ENCODE peak calls at places on chromosomes 3 and 15, in six cellular contexts. One of them, this sample, is unnamed.

GRCh38 chr15:39287322-39288195 is 293.3 kb upstream of the THBS1 start:
- DNase-seq in GM13976: no peak
- DNase-seq in adrenal gland: no peak
- DNase-seq in CD4-positive, alpha-beta memory T cell: no peak
- DNase-seq in C1 segment of cervical spinal cord: no peak
- DNase-seq in activated CD8-positive, alpha-beta memory T cell treated with anti-CD3 and anti-CD28 coated beads for 48 hours: no peak
- DNase-seq in this sample: no peak

GRCh38 chr3:183541738-183542137 is 13.8 kb downstream of the KLHL6 start:
- DNase-seq in GM13976: peak; percentile 52
- DNase-seq in adrenal gland: peak; percentile 27
- DNase-seq in CD4-positive, alpha-beta memory T cell: no peak
- DNase-seq in C1 segment of cervical spinal cord: no peak
- DNase-seq in activated CD8-positive, alpha-beta memory T cell treated with anti-CD3 and anti-CD28 coated beads for 48 hours: no peak
- DNase-seq in this sample: no peak

GRCh38 chr15:41855121-41855941 is 16.7 kb downstream of the PLA2G4B start:
- DNase-seq in GM13976: no peak
- DNase-seq in adrenal gland: no peak
- DNase-seq in CD4-positive, alpha-beta memory T cell: no peak
- DNase-seq in C1 segment of cervical spinal cord: no peak
- DNase-seq in activated CD8-positive, alpha-beta memory T cell treated with anti-CD3 and anti-CD28 coated beads for 48 hours: no peak
- DNase-seq in this sample: no peak

GRCh38 chr15:52804526-52805081 is 14.5 kb upstream of the ONECUT1 start:
- DNase-seq in GM13976: no peak
- DNase-seq in adrenal gland: no peak
- DNase-seq in CD4-positive, alpha-beta memory T cell: no peak
- DNase-seq in C1 segment of cervical spinal cord: no peak
- DNase-seq in activated CD8-positive, alpha-beta memory T cell treated with anti-CD3 and anti-CD28 coated beads for 48 hours: no peak
- DNase-seq in this sample: no peak

GRCh38 chr15:80285379-80285778 is 33.4 kb upstream of the CTXND1 start:
- DNase-seq in GM13976: no peak
- DNase-seq in adrenal gland: no peak
- DNase-seq in CD4-positive, alpha-beta memory T cell: no peak
- DNase-seq in C1 segment of cervical spinal cord: no peak
- DNase-seq in activated CD8-positive, alpha-beta memory T cell treated with anti-CD3 and anti-CD28 coated beads for 48 hours: no peak
- DNase-seq in this sample: no peak

GRCh38 chr3:47419083-47420043 is 38.5 kb downstream of the PTPN23 start:
- DNase-seq in GM13976: peak; percentile 39
- DNase-seq in adrenal gland: no peak
- DNase-seq in CD4-positive, alpha-beta memory T cell: no peak
- DNase-seq in C1 segment of cervical spinal cord: no peak
- DNase-seq in activated CD8-positive, alpha-beta memory T cell treated with anti-CD3 and anti-CD28 coated beads for 48 hours: no peak
- DNase-seq in this sample: no peak

GRCh38 chr3:104245981-104246380 is 1120.7 kb upstream of the ALCAM start:
- DNase-seq in GM13976: no peak
- DNase-seq in adrenal gland: no peak
- DNase-seq in CD4-positive, alpha-beta memory T cell: no peak
- DNase-seq in C1 segment of cervical spinal cord: no peak
- DNase-seq in activated CD8-positive, alpha-beta memory T cell treated with anti-CD3 and anti-CD28 coated beads for 48 hours: no peak
- DNase-seq in this sample: no peak

GRCh38 chr3:189621948-189622603 is 9.1 kb upstream of the TP63 start:
- DNase-seq in GM13976: no peak
- DNase-seq in adrenal gland: no peak
- DNase-seq in CD4-positive, alpha-beta memory T cell: no peak
- DNase-seq in C1 segment of cervical spinal cord: no peak
- DNase-seq in activated CD8-positive, alpha-beta memory T cell treated with anti-CD3 and anti-CD28 coated beads for 48 hours: no peak
- DNase-seq in this sample: no peak

GRCh38 chr15:68384451-68385239 is 47.3 kb downstream of the ITGA11 start:
- DNase-seq in GM13976: no peak
- DNase-seq in adrenal gland: peak; percentile 81
- DNase-seq in CD4-positive, alpha-beta memory T cell: no peak
- DNase-seq in C1 segment of cervical spinal cord: no peak
- DNase-seq in activated CD8-positive, alpha-beta memory T cell treated with anti-CD3 and anti-CD28 coated beads for 48 hours: no peak
- DNase-seq in this sample: peak; percentile 79

GRCh38 chr15:63048986-63049665 is 6.6 kb downstream of the TPM1 start:
- DNase-seq in GM13976: peak; percentile 40
- DNase-seq in adrenal gland: peak; percentile 47
- DNase-seq in CD4-positive, alpha-beta memory T cell: no peak
- DNase-seq in C1 segment of cervical spinal cord: no peak
- DNase-seq in activated CD8-positive, alpha-beta memory T cell treated with anti-CD3 and anti-CD28 coated beads for 48 hours: no peak
- DNase-seq in this sample: peak; percentile 42

GRCh38 chr3:190912736-190913135 is 50.2 kb upstream of the GMNC start:
- DNase-seq in GM13976: no peak
- DNase-seq in adrenal gland: no peak
- DNase-seq in CD4-positive, alpha-beta memory T cell: no peak
- DNase-seq in C1 segment of cervical spinal cord: no peak
- DNase-seq in activated CD8-positive, alpha-beta memory T cell treated with anti-CD3 and anti-CD28 coated beads for 48 hours: no peak
- DNase-seq in this sample: no peak

GRCh38 chr3:121924734-121925133 is 30.5 kb downstream of the SLC15A2 start:
- DNase-seq in GM13976: no peak
- DNase-seq in adrenal gland: no peak
- DNase-seq in CD4-positive, alpha-beta memory T cell: no peak
- DNase-seq in C1 segment of cervical spinal cord: no peak
- DNase-seq in activated CD8-positive, alpha-beta memory T cell treated with anti-CD3 and anti-CD28 coated beads for 48 hours: no peak
- DNase-seq in this sample: no peak

GRCh38 chr3:189502256-189502655 is 128.9 kb upstream of the TP63 start:
- DNase-seq in GM13976: no peak
- DNase-seq in adrenal gland: no peak
- DNase-seq in CD4-positive, alpha-beta memory T cell: no peak
- DNase-seq in C1 segment of cervical spinal cord: no peak
- DNase-seq in activated CD8-positive, alpha-beta memory T cell treated with anti-CD3 and anti-CD28 coated beads for 48 hours: no peak
- DNase-seq in this sample: no peak

GRCh38 chr3:46733026-46733800 is 15.5 kb upstream of the PRSS50 start:
- DNase-seq in GM13976: no peak
- DNase-seq in adrenal gland: no peak
- DNase-seq in CD4-positive, alpha-beta memory T cell: no peak
- DNase-seq in C1 segment of cervical spinal cord: no peak
- DNase-seq in activated CD8-positive, alpha-beta memory T cell treated with anti-CD3 and anti-CD28 coated beads for 48 hours: no peak
- DNase-seq in this sample: no peak

GRCh38 chr3:182999767-183000166 is 19.4 kb upstream of the DCUN1D1 start:
- DNase-seq in GM13976: no peak
- DNase-seq in adrenal gland: no peak
- DNase-seq in CD4-positive, alpha-beta memory T cell: no peak
- DNase-seq in C1 segment of cervical spinal cord: no peak
- DNase-seq in activated CD8-positive, alpha-beta memory T cell treated with anti-CD3 and anti-CD28 coated beads for 48 hours: no peak
- DNase-seq in this sample: no peak

GRCh38 chr3:2714856-2715255 is 395.3 kb downstream of the IL5RA start:
- DNase-seq in GM13976: no peak
- DNase-seq in adrenal gland: no peak
- DNase-seq in CD4-positive, alpha-beta memory T cell: no peak
- DNase-seq in C1 segment of cervical spinal cord: no peak
- DNase-seq in activated CD8-positive, alpha-beta memory T cell treated with anti-CD3 and anti-CD28 coated beads for 48 hours: no peak
- DNase-seq in this sample: no peak

GRCh38 chr3:47370887-47371697 is 9.7 kb upstream of the PTPN23 start:
- DNase-seq in GM13976: peak; percentile 84
- DNase-seq in adrenal gland: no peak
- DNase-seq in CD4-positive, alpha-beta memory T cell: peak; percentile 15
- DNase-seq in C1 segment of cervical spinal cord: no peak
- DNase-seq in activated CD8-positive, alpha-beta memory T cell treated with anti-CD3 and anti-CD28 coated beads for 48 hours: no peak
- DNase-seq in this sample: no peak

GRCh38 chr15:101637549-101638318 is 14.4 kb downstream of the TM2D3 start:
- DNase-seq in GM13976: no peak
- DNase-seq in adrenal gland: no peak
- DNase-seq in CD4-positive, alpha-beta memory T cell: no peak
- DNase-seq in C1 segment of cervical spinal cord: no peak
- DNase-seq in activated CD8-positive, alpha-beta memory T cell treated with anti-CD3 and anti-CD28 coated beads for 48 hours: no peak
- DNase-seq in this sample: no peak

GRCh38 chr3:120604382-120604781 is 8.2 kb downstream of the NDUFB4 start:
- DNase-seq in GM13976: no peak
- DNase-seq in adrenal gland: no peak
- DNase-seq in CD4-positive, alpha-beta memory T cell: no peak
- DNase-seq in C1 segment of cervical spinal cord: no peak
- DNase-seq in activated CD8-positive, alpha-beta memory T cell treated with anti-CD3 and anti-CD28 coated beads for 48 hours: no peak
- DNase-seq in this sample: no peak

GRCh38 chr3:136899622-136900158 is 37.7 kb downstream of the NCK1 start:
- DNase-seq in GM13976: no peak
- DNase-seq in adrenal gland: no peak
- DNase-seq in CD4-positive, alpha-beta memory T cell: no peak
- DNase-seq in C1 segment of cervical spinal cord: no peak
- DNase-seq in activated CD8-positive, alpha-beta memory T cell treated with anti-CD3 and anti-CD28 coated beads for 48 hours: no peak
- DNase-seq in this sample: no peak

GRCh38 chr3:46300461-46300789 is 53.5 kb upstream of the CCR2 start:
- DNase-seq in GM13976: no peak
- DNase-seq in adrenal gland: no peak
- DNase-seq in CD4-positive, alpha-beta memory T cell: no peak
- DNase-seq in C1 segment of cervical spinal cord: no peak
- DNase-seq in activated CD8-positive, alpha-beta memory T cell treated with anti-CD3 and anti-CD28 coated beads for 48 hours: no peak
- DNase-seq in this sample: no peak

GRCh38 chr15:59340325-59340724 is 32.3 kb downstream of the MYO1E start:
- DNase-seq in GM13976: no peak
- DNase-seq in adrenal gland: no peak
- DNase-seq in CD4-positive, alpha-beta memory T cell: no peak
- DNase-seq in C1 segment of cervical spinal cord: no peak
- DNase-seq in activated CD8-positive, alpha-beta memory T cell treated with anti-CD3 and anti-CD28 coated beads for 48 hours: no peak
- DNase-seq in this sample: no peak

GRCh38 chr3:4680881-4681300 is 187.7 kb downstream of the ITPR1 start:
- DNase-seq in GM13976: no peak
- DNase-seq in adrenal gland: no peak
- DNase-seq in CD4-positive, alpha-beta memory T cell: no peak
- DNase-seq in C1 segment of cervical spinal cord: no peak
- DNase-seq in activated CD8-positive, alpha-beta memory T cell treated with anti-CD3 and anti-CD28 coated beads for 48 hours: no peak
- DNase-seq in this sample: no peak

GRCh38 chr3:171297228-171297627 is 163.0 kb downstream of the TNIK start:
- DNase-seq in GM13976: no peak
- DNase-seq in adrenal gland: no peak
- DNase-seq in CD4-positive, alpha-beta memory T cell: no peak
- DNase-seq in C1 segment of cervical spinal cord: no peak
- DNase-seq in activated CD8-positive, alpha-beta memory T cell treated with anti-CD3 and anti-CD28 coated beads for 48 hours: no peak
- DNase-seq in this sample: no peak

GRCh38 chr3:54756330-54756731 is 171.5 kb downstream of the LRTM1 start:
- DNase-seq in GM13976: no peak
- DNase-seq in adrenal gland: no peak
- DNase-seq in CD4-positive, alpha-beta memory T cell: no peak
- DNase-seq in C1 segment of cervical spinal cord: no peak
- DNase-seq in activated CD8-positive, alpha-beta memory T cell treated with anti-CD3 and anti-CD28 coated beads for 48 hours: no peak
- DNase-seq in this sample: no peak

GRCh38 chr3:160210799-160211221 is 14.4 kb upstream of the C3orf80 start:
- DNase-seq in GM13976: no peak
- DNase-seq in adrenal gland: no peak
- DNase-seq in CD4-positive, alpha-beta memory T cell: no peak
- DNase-seq in C1 segment of cervical spinal cord: no peak
- DNase-seq in activated CD8-positive, alpha-beta memory T cell treated with anti-CD3 and anti-CD28 coated beads for 48 hours: no peak
- DNase-seq in this sample: no peak

GRCh38 chr15:78243076-78243475 is 8.7 kb upstream of the ACSBG1 start:
- DNase-seq in GM13976: no peak
- DNase-seq in adrenal gland: no peak
- DNase-seq in CD4-positive, alpha-beta memory T cell: no peak
- DNase-seq in C1 segment of cervical spinal cord: no peak
- DNase-seq in activated CD8-positive, alpha-beta memory T cell treated with anti-CD3 and anti-CD28 coated beads for 48 hours: no peak
- DNase-seq in this sample: no peak

GRCh38 chr15:71612066-71612715 is 198.2 kb upstream of the NR2E3 start:
- DNase-seq in GM13976: no peak
- DNase-seq in adrenal gland: no peak
- DNase-seq in CD4-positive, alpha-beta memory T cell: no peak
- DNase-seq in C1 segment of cervical spinal cord: no peak
- DNase-seq in activated CD8-positive, alpha-beta memory T cell treated with anti-CD3 and anti-CD28 coated beads for 48 hours: no peak
- DNase-seq in this sample: peak; percentile 76

GRCh38 chr3:176352716-176353334 is 844.5 kb downstream of the TBL1XR1 start:
- DNase-seq in GM13976: no peak
- DNase-seq in adrenal gland: no peak
- DNase-seq in CD4-positive, alpha-beta memory T cell: no peak
- DNase-seq in C1 segment of cervical spinal cord: no peak
- DNase-seq in activated CD8-positive, alpha-beta memory T cell treated with anti-CD3 and anti-CD28 coated beads for 48 hours: no peak
- DNase-seq in this sample: no peak

GRCh38 chr15:45378149-45378912 is at the start of gene GATM:
- DNase-seq in GM13976: peak; percentile 95
- DNase-seq in adrenal gland: peak; percentile 86
- DNase-seq in CD4-positive, alpha-beta memory T cell: peak; percentile 10
- DNase-seq in C1 segment of cervical spinal cord: peak; percentile 45
- DNase-seq in activated CD8-positive, alpha-beta memory T cell treated with anti-CD3 and anti-CD28 coated beads for 48 hours: peak; percentile 15
- DNase-seq in this sample: peak; percentile 73